ENCODE peak calls at places on chromosomes 7 and 10, in ten cellular contexts. P is cardiac fibroblast; A is effector CD4-positive, alpha-beta T cell; O is AG04449; H is heart right ventricle; S is astrocyte of the spinal cord; Y is ACHN; K is RCC 7860; U is thoracic aorta; D is BJ. F is an unnamed sample.

GRCh38 chr7:26284995-26285632 is 6.5 kb upstream of the SNX10 start:
- DNase-seq in P (no peak), A (no peak), O (no peak), H (no peak), S (no peak), Y (no peak), K (no peak), U (no peak), D (no peak), F (peak; percentile 18)

GRCh38 chr10:84179059-84179710 is 5.6 kb downstream of the GPR15LG start:
- DNase-seq in P (peak; percentile 21), A (peak; percentile 7), O (no peak), H (no peak), S (no peak), Y (peak; percentile 89), K (peak; percentile 96), U (no peak), D (peak; percentile 2), F (no peak)

GRCh38 chr7:103348452-103348851 is 1.0 kb downstream of the PSMC2 start:
- DNase-seq in P (no peak), A (no peak), O (no peak), H (no peak), S (no peak), Y (no peak), K (no peak), U (no peak), D (no peak), F (no peak)

GRCh38 chr10:50585921-50586739 is 37.6 kb downstream of the SGMS1 start:
- DNase-seq in P (peak; percentile 55), A (no peak), O (no peak), H (no peak), S (peak; percentile 43), Y (peak; percentile 48), K (peak; percentile 55), U (no peak), D (no peak), F (no peak)

GRCh38 chr7:102318482-102318971 is 31.9 kb downstream of the SH2B2 start:
- DNase-seq in P (peak; percentile 32), A (no peak), O (no peak), H (peak; percentile 47), S (peak; percentile 16), Y (no peak), K (no peak), U (no peak), D (no peak), F (peak; percentile 21)

GRCh38 chr7:155961241-155962190 is 149.3 kb upstream of the SHH start:
- DNase-seq in P (peak; percentile 66), A (no peak), O (no peak), H (no peak), S (peak; percentile 77), Y (peak; percentile 89), K (peak; percentile 94), U (no peak), D (no peak), F (peak; percentile 79)

GRCh38 chr7:143931739-143932138 is 3.3 kb upstream of the OR2F2 start:
- DNase-seq in P (no peak), A (no peak), O (no peak), H (no peak), S (no peak), Y (no peak), K (no peak), U (no peak), D (peak; percentile 31), F (no peak)

GRCh38 chr10:110637558-110638053 is 6.5 kb upstream of the RBM20 start:
- DNase-seq in P (no peak), A (no peak), O (no peak), H (no peak), S (no peak), Y (peak; percentile 31), K (peak; percentile 25), U (no peak), D (no peak), F (no peak)

GRCh38 chr10:13268841-13269240 is 31.0 kb downstream of the PHYH start:
- DNase-seq in P (peak; percentile 22), A (no peak), O (no peak), H (no peak), S (no peak), Y (no peak), K (no peak), U (no peak), D (no peak), F (no peak)

GRCh38 chr10:103916254-103916653 is 1.7 kb downstream of the STN1 start:
- DNase-seq in P (peak; percentile 60), A (no peak), O (no peak), H (peak; percentile 25), S (no peak), Y (no peak), K (no peak), U (no peak), D (no peak), F (no peak)

GRCh38 chr10:116211682-116212081 is 61.3 kb downstream of the GFRA1 start:
- DNase-seq in P (peak; percentile 3), A (no peak), O (peak; percentile 83), H (no peak), S (peak; percentile 78), Y (peak; percentile 57), K (peak; percentile 59), U (no peak), D (peak; percentile 60), F (no peak)

GRCh38 chr10:110203500-110204455 is 3.6 kb upstream of the MXI1 start:
- DNase-seq in P (no peak), A (no peak), O (no peak), H (no peak), S (no peak), Y (no peak), K (no peak), U (no peak), D (no peak), F (no peak)

GRCh38 chr10:5896765-5897340 is 6.8 kb downstream of the FBH1 start:
- DNase-seq in P (no peak), A (no peak), O (no peak), H (no peak), S (no peak), Y (no peak), K (no peak), U (no peak), D (no peak), F (no peak)

GRCh38 chr7:10934292-10934691 is 39.4 kb upstream of the PHF14 start:
- DNase-seq in P (peak; percentile 88), A (no peak), O (peak; percentile 24), H (no peak), S (no peak), Y (no peak), K (no peak), U (no peak), D (peak; percentile 25), F (no peak)

GRCh38 chr10:6236349-6237188 is 33.8 kb downstream of the PFKFB3 start:
- DNase-seq in P (no peak), A (no peak), O (no peak), H (no peak), S (no peak), Y (no peak), K (no peak), U (no peak), D (no peak), F (no peak)

GRCh38 chr10:114290038-114290437 is 51.0 kb downstream of the VWA2 start:
- DNase-seq in P (no peak), A (no peak), O (no peak), H (no peak), S (no peak), Y (no peak), K (no peak), U (no peak), D (no peak), F (no peak)

GRCh38 chr7:25537678-25538375 is 309.5 kb upstream of the NPVF start:
- DNase-seq in P (no peak), A (no peak), O (no peak), H (no peak), S (no peak), Y (no peak), K (no peak), U (no peak), D (no peak), F (no peak)

GRCh38 chr10:91592282-91593020 is 40.4 kb downstream of the PPP1R3C start:
- DNase-seq in P (no peak), A (no peak), O (no peak), H (no peak), S (no peak), Y (no peak), K (no peak), U (no peak), D (no peak), F (no peak)

GRCh38 chr7:23055582-23056178 is 41.8 kb upstream of the HYCC1 start:
- DNase-seq in P (peak; percentile 76), A (peak; percentile 39), O (no peak), H (peak; percentile 48), S (peak; percentile 71), Y (peak; percentile 82), K (peak; percentile 66), U (no peak), D (no peak), F (peak; percentile 73)

GRCh38 chr7:85090138-85090537 is 96.7 kb downstream of the SEMA3D start:
- DNase-seq in P (peak; percentile 32), A (no peak), O (no peak), H (peak; percentile 19), S (no peak), Y (no peak), K (no peak), U (no peak), D (no peak), F (no peak)

GRCh38 chr10:61837748-61838055 is 63.8 kb upstream of the ARID5B start:
- DNase-seq in P (no peak), A (no peak), O (no peak), H (no peak), S (no peak), Y (peak; percentile 61), K (no peak), U (no peak), D (no peak), F (no peak)

GRCh38 chr10:35486297-35486991 is 118.7 kb upstream of the GJD4 start:
- DNase-seq in P (no peak), A (no peak), O (no peak), H (no peak), S (no peak), Y (no peak), K (no peak), U (no peak), D (no peak), F (no peak)